ENCODE peak calls at places on chromosomes 2 and 18, in ten cellular contexts. One of them, this sample, is unnamed.

GRCh38 chr2:216606551-216607527 is 26.4 kb upstream of the IGFBP2 start:
- DNase-seq in effector memory CD4-positive, alpha-beta T cell: no peak
- DNase-seq in PC-3: no peak
- DNase-seq in Caco-2: no peak
- DNase-seq in right lobe of liver: no peak
- DNase-seq in HCT116: no peak
- DNase-seq in pancreas: no peak
- DNase-seq in mammary epithelial cell: no peak
- DNase-seq in A549: no peak
- DNase-seq in fibroblast of lung: no peak
- DNase-seq in this sample: peak; percentile 62

GRCh38 chr2:29920130-29920577 is 1.2 kb downstream of the ALK start:
- DNase-seq in right lobe of liver: peak; percentile 65
- DNase-seq in PC-3: peak; percentile 35
- DNase-seq in Caco-2: no peak
- DNase-seq in A549: peak; percentile 27
- DNase-seq in pancreas: peak; percentile 79
- DNase-seq in mammary epithelial cell: peak; percentile 32
- DNase-seq in HCT116: no peak
- DNase-seq in fibroblast of lung: peak; percentile 13
- DNase-seq in effector memory CD4-positive, alpha-beta T cell: no peak
- DNase-seq in this sample: no peak

GRCh38 chr18:78957140-78957539 is 22.5 kb upstream of the SALL3 start:
- DNase-seq in HCT116: no peak
- DNase-seq in fibroblast of lung: no peak
- DNase-seq in Caco-2: no peak
- DNase-seq in A549: peak; percentile 7
- DNase-seq in mammary epithelial cell: no peak
- DNase-seq in effector memory CD4-positive, alpha-beta T cell: no peak
- DNase-seq in PC-3: no peak
- DNase-seq in right lobe of liver: no peak
- DNase-seq in pancreas: no peak
- DNase-seq in this sample: no peak

GRCh38 chr18:45384137-45384998 is 230.9 kb upstream of the SLC14A2 start:
- DNase-seq in right lobe of liver: no peak
- DNase-seq in mammary epithelial cell: peak; percentile 48
- DNase-seq in HCT116: peak; percentile 16
- DNase-seq in pancreas: peak; percentile 67
- DNase-seq in fibroblast of lung: peak; percentile 53
- DNase-seq in PC-3: peak; percentile 51
- DNase-seq in effector memory CD4-positive, alpha-beta T cell: no peak
- DNase-seq in A549: peak; percentile 38
- DNase-seq in Caco-2: peak; percentile 38
- DNase-seq in this sample: peak; percentile 73

GRCh38 chr2:201257941-201258665 is 2.2 kb upstream of the CASP8 start:
- DNase-seq in fibroblast of lung: peak; percentile 81
- DNase-seq in Caco-2: peak; percentile 62
- DNase-seq in PC-3: peak; percentile 90
- DNase-seq in effector memory CD4-positive, alpha-beta T cell: peak; percentile 89
- DNase-seq in HCT116: peak; percentile 68
- DNase-seq in mammary epithelial cell: peak; percentile 91
- DNase-seq in A549: peak; percentile 86
- DNase-seq in right lobe of liver: peak; percentile 74
- DNase-seq in pancreas: peak; percentile 67
- DNase-seq in this sample: peak; percentile 18

GRCh38 chr18:59026831-59027410 is 112.8 kb upstream of the SEC11C start:
- DNase-seq in PC-3: no peak
- DNase-seq in right lobe of liver: no peak
- DNase-seq in mammary epithelial cell: no peak
- DNase-seq in fibroblast of lung: no peak
- DNase-seq in Caco-2: no peak
- DNase-seq in pancreas: no peak
- DNase-seq in effector memory CD4-positive, alpha-beta T cell: no peak
- DNase-seq in A549: no peak
- DNase-seq in HCT116: no peak
- DNase-seq in this sample: no peak

GRCh38 chr2:202185816-202186221 is 52.6 kb downstream of the SUMO1 start:
- DNase-seq in effector memory CD4-positive, alpha-beta T cell: no peak
- DNase-seq in PC-3: peak; percentile 71
- DNase-seq in Caco-2: no peak
- DNase-seq in mammary epithelial cell: peak; percentile 46
- DNase-seq in HCT116: no peak
- DNase-seq in A549: no peak
- DNase-seq in right lobe of liver: peak; percentile 67
- DNase-seq in pancreas: no peak
- DNase-seq in fibroblast of lung: peak; percentile 26
- DNase-seq in this sample: peak; percentile 10

GRCh38 chr2:218033208-218033589 is 30.4 kb upstream of the TNS1 start:
- DNase-seq in pancreas: peak; percentile 8
- DNase-seq in PC-3: no peak
- DNase-seq in Caco-2: no peak
- DNase-seq in right lobe of liver: no peak
- DNase-seq in A549: no peak
- DNase-seq in fibroblast of lung: no peak
- DNase-seq in effector memory CD4-positive, alpha-beta T cell: no peak
- DNase-seq in HCT116: no peak
- DNase-seq in mammary epithelial cell: no peak
- DNase-seq in this sample: no peak

GRCh38 chr2:39780825-39781600 is 2.0 kb upstream of the THUMPD2 start:
- DNase-seq in PC-3: no peak
- DNase-seq in effector memory CD4-positive, alpha-beta T cell: no peak
- DNase-seq in A549: peak; percentile 14
- DNase-seq in pancreas: no peak
- DNase-seq in fibroblast of lung: no peak
- DNase-seq in HCT116: no peak
- DNase-seq in Caco-2: no peak
- DNase-seq in right lobe of liver: no peak
- DNase-seq in mammary epithelial cell: no peak
- DNase-seq in this sample: no peak

GRCh38 chr2:60385648-60386047 is 167.8 kb downstream of the BCL11A start:
- DNase-seq in A549: no peak
- DNase-seq in PC-3: no peak
- DNase-seq in right lobe of liver: no peak
- DNase-seq in HCT116: no peak
- DNase-seq in Caco-2: no peak
- DNase-seq in effector memory CD4-positive, alpha-beta T cell: no peak
- DNase-seq in pancreas: no peak
- DNase-seq in mammary epithelial cell: no peak
- DNase-seq in fibroblast of lung: no peak
- DNase-seq in this sample: no peak

DNA sequence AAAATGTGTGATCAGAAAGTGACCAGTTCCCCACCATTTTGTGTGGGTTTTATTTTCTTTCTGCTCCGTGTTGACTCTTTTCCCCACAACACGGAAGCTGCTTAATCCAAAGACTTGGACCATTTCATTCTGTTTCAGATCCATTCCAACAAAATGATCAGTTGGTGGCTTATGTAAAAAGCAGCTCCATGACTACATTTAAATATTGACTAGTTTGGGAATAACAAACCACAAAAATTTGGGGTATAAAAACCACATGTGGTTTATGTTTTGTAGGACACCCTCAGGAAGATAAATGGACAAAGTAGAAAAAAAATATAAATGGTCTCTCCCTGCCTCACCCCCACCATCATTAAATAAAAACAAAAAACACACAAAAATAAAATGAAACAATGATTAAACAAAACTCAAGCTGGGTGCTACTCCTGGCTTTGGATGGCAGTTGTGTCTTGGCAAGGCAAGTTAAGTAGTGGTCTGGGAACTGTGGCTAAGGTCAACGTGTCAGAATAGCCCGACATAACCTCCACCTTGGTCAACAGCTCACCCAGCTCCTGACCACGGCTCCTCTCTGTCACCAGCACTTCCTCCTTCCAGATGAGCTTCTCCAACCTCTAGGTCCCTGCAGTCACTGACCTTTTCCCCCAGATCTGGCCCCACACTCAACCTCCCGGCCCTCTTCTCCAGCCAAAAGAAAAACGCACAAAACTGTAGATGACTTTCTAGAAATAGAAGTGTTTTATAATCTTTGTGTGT is 12.8 kb upstream of the WIPF1 start:
- DNase-seq in HCT116: no peak
- DNase-seq in fibroblast of lung: no peak
- DNase-seq in mammary epithelial cell: no peak
- DNase-seq in PC-3: no peak
- DNase-seq in A549: no peak
- DNase-seq in right lobe of liver: no peak
- DNase-seq in Caco-2: no peak
- DNase-seq in pancreas: no peak
- DNase-seq in effector memory CD4-positive, alpha-beta T cell: no peak
- DNase-seq in this sample: no peak
- H3K4me1 ChIP-seq in HCT116: no peaks in the 10 kb centered on the region
- H3K4me1 ChIP-seq in fibroblast of lung: no peaks in the 10 kb centered on the region
- H3K4me1 ChIP-seq in mammary epithelial cell: peaks cover 7% of the 10 kb centered on the region
- H3K4me1 ChIP-seq in PC-3: peaks cover 36% of the 10 kb centered on the region
- H3K4me1 ChIP-seq in A549: peaks cover 69% of the 10 kb centered on the region
- H3K4me1 ChIP-seq in right lobe of liver: no peaks in the 10 kb centered on the region
- H3K4me1 ChIP-seq in Caco-2: no peaks in the 10 kb centered on the region
- H3K4me1 ChIP-seq in pancreas: peaks cover 19% of the 10 kb centered on the region
- H3K4me1 ChIP-seq in effector memory CD4-positive, alpha-beta T cell: peaks cover 33% of the 10 kb centered on the region
- H3K4me1 ChIP-seq in this sample: no peaks in the 10 kb centered on the region

GRCh38 chr18:47118986-47119385 is 31.3 kb downstream of the HDHD2 start:
- DNase-seq in A549: no peak
- DNase-seq in PC-3: no peak
- DNase-seq in Caco-2: no peak
- DNase-seq in effector memory CD4-positive, alpha-beta T cell: no peak
- DNase-seq in fibroblast of lung: no peak
- DNase-seq in HCT116: no peak
- DNase-seq in mammary epithelial cell: peak; percentile 5
- DNase-seq in pancreas: no peak
- DNase-seq in right lobe of liver: no peak
- DNase-seq in this sample: no peak
- H3K9me3 ChIP-seq in A549: no peaks in the 10 kb centered on the region
- H3K9me3 ChIP-seq in PC-3: no peaks in the 10 kb centered on the region
- H3K9me3 ChIP-seq in Caco-2: no peaks in the 10 kb centered on the region
- H3K9me3 ChIP-seq in effector memory CD4-positive, alpha-beta T cell: no peaks in the 10 kb centered on the region
- H3K9me3 ChIP-seq in fibroblast of lung: no peaks in the 10 kb centered on the region
- H3K9me3 ChIP-seq in HCT116: no peaks in the 10 kb centered on the region
- H3K9me3 ChIP-seq in mammary epithelial cell: no peaks in the 10 kb centered on the region
- H3K9me3 ChIP-seq in pancreas: no peaks in the 10 kb centered on the region
- H3K9me3 ChIP-seq in right lobe of liver: no peaks in the 10 kb centered on the region
- H3K9me3 ChIP-seq in this sample: no peaks in the 10 kb centered on the region

GRCh38 chr2:16477648-16478047 is 188.0 kb downstream of the CYRIA start:
- DNase-seq in HCT116: no peak
- DNase-seq in pancreas: no peak
- DNase-seq in fibroblast of lung: no peak
- DNase-seq in right lobe of liver: no peak
- DNase-seq in effector memory CD4-positive, alpha-beta T cell: no peak
- DNase-seq in mammary epithelial cell: no peak
- DNase-seq in Caco-2: no peak
- DNase-seq in A549: no peak
- DNase-seq in PC-3: no peak
- DNase-seq in this sample: no peak

GRCh38 chr2:16481342-16481741 is 184.3 kb downstream of the CYRIA start:
- DNase-seq in mammary epithelial cell: no peak
- DNase-seq in effector memory CD4-positive, alpha-beta T cell: no peak
- DNase-seq in Caco-2: no peak
- DNase-seq in pancreas: no peak
- DNase-seq in right lobe of liver: no peak
- DNase-seq in A549: no peak
- DNase-seq in fibroblast of lung: no peak
- DNase-seq in HCT116: no peak
- DNase-seq in PC-3: no peak
- DNase-seq in this sample: no peak

GRCh38 chr2:16478817-16479216 is 186.8 kb downstream of the CYRIA start:
- DNase-seq in Caco-2: no peak
- DNase-seq in PC-3: no peak
- DNase-seq in right lobe of liver: no peak
- DNase-seq in fibroblast of lung: no peak
- DNase-seq in HCT116: no peak
- DNase-seq in effector memory CD4-positive, alpha-beta T cell: no peak
- DNase-seq in A549: no peak
- DNase-seq in pancreas: no peak
- DNase-seq in mammary epithelial cell: peak; percentile 45
- DNase-seq in this sample: no peak

GRCh38 chr2:16487686-16488085 is 177.9 kb downstream of the CYRIA start:
- DNase-seq in pancreas: peak; percentile 34
- DNase-seq in A549: peak; percentile 50
- DNase-seq in right lobe of liver: no peak
- DNase-seq in HCT116: no peak
- DNase-seq in PC-3: peak; percentile 21
- DNase-seq in effector memory CD4-positive, alpha-beta T cell: no peak
- DNase-seq in mammary epithelial cell: peak; percentile 21
- DNase-seq in Caco-2: peak; percentile 42
- DNase-seq in fibroblast of lung: peak; percentile 56
- DNase-seq in this sample: peak; percentile 10

GRCh38 chr2:16482485-16482884 is 183.1 kb downstream of the CYRIA start:
- DNase-seq in Caco-2: no peak
- DNase-seq in effector memory CD4-positive, alpha-beta T cell: no peak
- DNase-seq in A549: no peak
- DNase-seq in fibroblast of lung: no peak
- DNase-seq in right lobe of liver: no peak
- DNase-seq in pancreas: no peak
- DNase-seq in PC-3: no peak
- DNase-seq in mammary epithelial cell: no peak
- DNase-seq in HCT116: no peak
- DNase-seq in this sample: no peak
- H3K4me3 ChIP-seq in Caco-2: no peak overlapping the region
- H3K4me3 ChIP-seq in effector memory CD4-positive, alpha-beta T cell: no peak overlapping the region
- H3K4me3 ChIP-seq in A549: no peak overlapping the region
- H3K4me3 ChIP-seq in fibroblast of lung: no peak overlapping the region
- H3K4me3 ChIP-seq in right lobe of liver: no peak overlapping the region
- H3K4me3 ChIP-seq in pancreas: no peak overlapping the region
- H3K4me3 ChIP-seq in PC-3: no peak overlapping the region
- H3K4me3 ChIP-seq in mammary epithelial cell: no peak overlapping the region
- H3K4me3 ChIP-seq in HCT116: no peak overlapping the region
- H3K4me3 ChIP-seq in this sample: no peak overlapping the region

GRCh38 chr2:240581811-240582210 is 4.7 kb upstream of the CAPN10 start:
- DNase-seq in fibroblast of lung: no peak
- DNase-seq in A549: no peak
- DNase-seq in right lobe of liver: no peak
- DNase-seq in mammary epithelial cell: peak; percentile 67
- DNase-seq in Caco-2: no peak
- DNase-seq in HCT116: no peak
- DNase-seq in effector memory CD4-positive, alpha-beta T cell: no peak
- DNase-seq in PC-3: peak; percentile 42
- DNase-seq in pancreas: no peak
- DNase-seq in this sample: no peak
- H3K4me1 ChIP-seq in fibroblast of lung: peaks cover 15% of the 10 kb centered on the region
- H3K4me1 ChIP-seq in A549: peaks cover 35% of the 10 kb centered on the region
- H3K4me1 ChIP-seq in right lobe of liver: no peaks in the 10 kb centered on the region
- H3K4me1 ChIP-seq in mammary epithelial cell: peaks cover 61% of the 10 kb centered on the region
- H3K4me1 ChIP-seq in Caco-2: no peaks in the 10 kb centered on the region
- H3K4me1 ChIP-seq in HCT116: peaks cover 46% of the 10 kb centered on the region
- H3K4me1 ChIP-seq in effector memory CD4-positive, alpha-beta T cell: peaks cover 32% of the 10 kb centered on the region
- H3K4me1 ChIP-seq in PC-3: peaks cover 57% of the 10 kb centered on the region
- H3K4me1 ChIP-seq in pancreas: peaks cover 26% of the 10 kb centered on the region
- H3K4me1 ChIP-seq in this sample: peaks cover 18% of the 10 kb centered on the region